ENCODE peak calls at places on chromosomes 6 and 20, in ten cellular contexts. J is GM23338; B is brain microvascular endothelial cell; S is bronchial epithelial cell; U is hepatocyte; P is fibroblast of pulmonary artery; O is GM12865; M is CD4-positive, alpha-beta T cell; I is neural progenitor cell; X is tibial artery. Q is an unnamed sample.

GRCh38 chr6:3438190-3439167 is 18.4 kb downstream of the SLC22A23 start:
- DNase-seq in J (no peak), B (peak), S (peak), U (peak), P (peak), O (no peak), M (no peak), I (no peak), X (no peak), Q (no peak)

GRCh38 chr6:11538799-11539468 is 1.4 kb downstream of the TMEM170B start:
- DNase-seq in J (no peak), B (no peak), S (no peak), U (no peak), P (no peak), O (no peak), M (no peak), I (peak), X (no peak), Q (no peak)

GRCh38 chr6:31659649-31660223 is 842 bp downstream of the C6orf47 start:
- DNase-seq in J (peak), B (no peak), S (peak), U (peak), P (peak), O (peak), M (no peak), I (peak), X (no peak), Q (peak)

GRCh38 chr6:127585123-127585522 is 8.1 kb downstream of the C6orf58 start:
- DNase-seq in J (no peak), B (no peak), S (no peak), U (no peak), P (no peak), O (no peak), M (no peak), I (no peak), X (no peak), Q (no peak)

GRCh38 chr6:54681987-54682386 is 164.6 kb upstream of the FAM83B start:
- DNase-seq in J (no peak), B (peak), S (peak), U (no peak), P (peak), O (no peak), M (no peak), I (no peak), X (no peak), Q (peak)

GRCh38 chr6:69610073-69610472 is 186.7 kb downstream of the LMBRD1 start:
- DNase-seq in J (no peak), B (no peak), S (no peak), U (no peak), P (no peak), O (no peak), M (no peak), I (no peak), X (no peak), Q (no peak)

GRCh38 chr6:89242574-89243330 is 25.6 kb upstream of the GABRR1 start:
- DNase-seq in J (peak), B (peak), S (peak), U (peak), P (peak), O (peak), M (no peak), I (peak), X (no peak), Q (peak)

GRCh38 chr6:12354499-12354898 is 64.3 kb downstream of the EDN1 start:
- DNase-seq in J (peak), B (peak), S (peak), U (peak), P (peak), O (peak), M (no peak), I (peak), X (peak), Q (no peak)

GRCh38 chr6:167691566-167692312 is 135.0 kb upstream of the AFDN start:
- DNase-seq in J (no peak), B (no peak), S (no peak), U (no peak), P (no peak), O (no peak), M (no peak), I (no peak), X (no peak), Q (no peak)

GRCh38 chr6:5059036-5059896 is 25.9 kb upstream of the PPP1R3G start:
- DNase-seq in J (no peak), B (no peak), S (no peak), U (peak), P (no peak), O (no peak), M (no peak), I (no peak), X (no peak), Q (no peak)

GRCh38 chr6:132813173-132813856 is 1.1 kb upstream of the RPS12 start:
- DNase-seq in J (peak), B (peak), S (peak), U (peak), P (peak), O (peak), M (peak), I (peak), X (peak), Q (peak)

GRCh38 chr20:4545526-4545925 is 176.2 kb upstream of the PRND start:
- DNase-seq in J (no peak), B (peak), S (no peak), U (no peak), P (peak), O (no peak), M (no peak), I (no peak), X (no peak), Q (no peak)

GRCh38 chr20:57592263-57593092 is 27.7 kb downstream of the ZBP1 start:
- DNase-seq in J (no peak), B (no peak), S (no peak), U (no peak), P (no peak), O (no peak), M (no peak), I (no peak), X (no peak), Q (no peak)

GRCh38 chr20:6051505-6051904 is 2.4 kb downstream of the LRRN4 start:
- DNase-seq in J (peak), B (peak), S (peak), U (peak), P (peak), O (no peak), M (no peak), I (no peak), X (no peak), Q (no peak)

GRCh38 chr6:36683656-36684446 is 5.3 kb downstream of the CDKN1A start:
- DNase-seq in J (no peak), B (no peak), S (no peak), U (no peak), P (no peak), O (peak), M (no peak), I (no peak), X (no peak), Q (no peak)

GRCh38 chr6:158381214-158381613 is 68.9 kb downstream of the TULP4 start:
- DNase-seq in J (no peak), B (no peak), S (no peak), U (no peak), P (no peak), O (no peak), M (no peak), I (no peak), X (no peak), Q (no peak)

GRCh38 chr20:43529051-43529450 is 21.6 kb downstream of the L3MBTL1 start:
- DNase-seq in J (no peak), B (no peak), S (no peak), U (no peak), P (no peak), O (no peak), M (no peak), I (no peak), X (no peak), Q (no peak)

GRCh38 chr6:164035912-164036485 is 621.5 kb downstream of the QKI start:
- DNase-seq in J (peak), B (no peak), S (peak), U (peak), P (no peak), O (no peak), M (no peak), I (no peak), X (no peak), Q (no peak)

GRCh38 chr6:106141441-106142237 is 55.5 kb downstream of the PRDM1 start:
- DNase-seq in J (no peak), B (no peak), S (peak), U (no peak), P (no peak), O (peak), M (no peak), I (no peak), X (no peak), Q (no peak)

GRCh38 chr6:105587349-105588115 is 184.7 kb upstream of the PREP start:
- DNase-seq in J (no peak), B (peak), S (peak), U (no peak), P (no peak), O (no peak), M (no peak), I (no peak), X (no peak), Q (no peak)

GRCh38 chr6:64580346-64580745 is 944.7 kb downstream of the PHF3 start:
- DNase-seq in J (no peak), B (no peak), S (peak), U (peak), P (peak), O (no peak), M (no peak), I (no peak), X (no peak), Q (no peak)

GRCh38 chr6:98787401-98787800 is 47.0 kb upstream of the POU3F2 start:
- DNase-seq in J (peak), B (no peak), S (no peak), U (no peak), P (no peak), O (no peak), M (no peak), I (no peak), X (no peak), Q (no peak)

GRCh38 chr6:144123836-144124235 is 26.5 kb upstream of the STX11 start:
- DNase-seq in J (no peak), B (no peak), S (no peak), U (no peak), P (no peak), O (no peak), M (no peak), I (no peak), X (no peak), Q (no peak)

GRCh38 chr20:34536798-34537394 is 20.7 kb downstream of the DYNLRB1 start:
- DNase-seq in J (peak), B (peak), S (no peak), U (no peak), P (peak), O (peak), M (peak), I (peak), X (peak), Q (peak)

GRCh38 chr6:73669005-73669404 is 15.2 kb upstream of the SLC17A5 start:
- DNase-seq in J (no peak), B (no peak), S (no peak), U (no peak), P (peak), O (no peak), M (no peak), I (no peak), X (no peak), Q (no peak)
- TF ChIP-seq CTCF in J (no peak), B (no peak), S (no peak), U (no peak), P (no peak), O (no peak), M (no peak), I (no peak), X (no peak), Q (no peak)

GRCh38 chr6:44113396-44113795 is 13.9 kb downstream of the MRPL14 start:
- DNase-seq in J (peak), B (no peak), S (no peak), U (no peak), P (no peak), O (no peak), M (no peak), I (no peak), X (no peak), Q (no peak)
- TF ChIP-seq CTCF in J (peak), B (peak), S (peak), U (no peak), P (peak), O (peak), M (no peak), I (peak), X (no peak), Q (peak)

GRCh38 chr6:154995241-154996162 is at the start of gene TIAM2:
- DNase-seq in J (peak), B (no peak), S (no peak), U (peak), P (no peak), O (no peak), M (no peak), I (peak), X (no peak), Q (peak)
- TF ChIP-seq CTCF in J (no peak), B (no peak), S (no peak), U (peak), P (no peak), O (no peak), M (no peak), I (peak), X (no peak), Q (no peak)

GRCh38 chr6:34425498-34426410 is at the start of gene RPS10:
- DNase-seq in J (peak), B (peak), S (peak), U (peak), P (peak), O (peak), M (peak), I (peak), X (peak), Q (peak)
- TF ChIP-seq CTCF in J (no peak), B (no peak), S (no peak), U (no peak), P (no peak), O (no peak), M (no peak), I (no peak), X (no peak), Q (no peak)

GRCh38 chr6:161137320-161137719 is 136.5 kb downstream of the AGPAT4 start:
- DNase-seq in J (no peak), B (no peak), S (no peak), U (no peak), P (no peak), O (no peak), M (no peak), I (no peak), X (no peak), Q (no peak)
- TF ChIP-seq CTCF in J (no peak), B (peak), S (no peak), U (no peak), P (no peak), O (no peak), M (no peak), I (no peak), X (no peak), Q (no peak)

GRCh38 chr6:6883011-6883410 is 224.8 kb upstream of the RREB1 start:
- DNase-seq in J (no peak), B (no peak), S (peak), U (no peak), P (no peak), O (no peak), M (no peak), I (no peak), X (no peak), Q (no peak)
- TF ChIP-seq CTCF in J (no peak), B (no peak), S (no peak), U (no peak), P (no peak), O (no peak), M (no peak), I (no peak), X (no peak), Q (no peak)

DNA sequence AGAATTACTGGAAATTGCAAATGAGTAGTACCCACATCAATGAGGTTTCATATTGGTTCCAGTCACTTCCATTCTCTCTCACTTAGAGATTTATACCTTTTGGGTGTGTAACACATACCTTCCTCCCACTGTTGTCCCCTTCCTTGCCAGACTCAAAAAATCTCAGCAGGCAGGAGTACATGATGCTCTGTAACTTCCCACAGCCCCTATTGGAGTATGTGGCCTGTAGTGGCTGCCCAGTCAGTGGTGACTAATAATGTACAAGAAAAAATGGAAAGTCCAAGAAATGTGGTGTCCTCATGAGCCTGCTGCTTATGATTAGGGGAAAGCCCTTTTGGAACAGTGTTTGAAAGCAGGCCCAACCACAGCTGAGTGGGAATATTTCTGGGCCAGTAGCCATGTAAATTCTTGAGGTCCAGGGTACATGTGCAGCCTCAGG is 312.0 kb downstream of the ZFAND3 start:
- DNase-seq in J (no peak), B (peak), S (peak), U (no peak), P (peak), O (peak), M (no peak), I (no peak), X (no peak), Q (no peak)
- TF ChIP-seq CTCF in J (no peak), B (no peak), S (no peak), U (no peak), P (no peak), O (no peak), M (no peak), I (no peak), X (no peak), Q (no peak)

DNA sequence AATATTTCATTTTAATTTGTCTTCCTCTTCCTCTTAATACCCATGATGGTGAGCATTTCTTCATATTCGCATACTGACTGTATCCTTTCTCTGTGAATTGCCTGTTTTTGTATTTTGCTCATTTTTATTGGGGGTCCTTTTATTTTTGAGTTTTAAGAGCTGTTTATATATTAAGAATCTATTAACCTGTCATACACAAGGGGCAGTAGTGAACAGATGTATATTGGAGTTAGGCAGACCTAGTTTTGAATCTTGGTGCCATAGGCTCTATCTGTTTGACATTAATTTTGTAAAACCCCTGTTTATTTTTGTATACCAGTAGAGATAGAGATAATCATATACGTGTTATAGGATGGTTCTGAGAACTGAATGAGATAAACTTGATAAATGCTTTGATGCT is 3.1 kb upstream of the WFDC5 start:
- DNase-seq in J (no peak), B (no peak), S (no peak), U (no peak), P (no peak), O (no peak), M (no peak), I (no peak), X (no peak), Q (no peak)
- TF ChIP-seq CTCF in J (no peak), B (peak), S (peak), U (no peak), P (peak), O (no peak), M (no peak), I (no peak), X (no peak), Q (peak)

DNA sequence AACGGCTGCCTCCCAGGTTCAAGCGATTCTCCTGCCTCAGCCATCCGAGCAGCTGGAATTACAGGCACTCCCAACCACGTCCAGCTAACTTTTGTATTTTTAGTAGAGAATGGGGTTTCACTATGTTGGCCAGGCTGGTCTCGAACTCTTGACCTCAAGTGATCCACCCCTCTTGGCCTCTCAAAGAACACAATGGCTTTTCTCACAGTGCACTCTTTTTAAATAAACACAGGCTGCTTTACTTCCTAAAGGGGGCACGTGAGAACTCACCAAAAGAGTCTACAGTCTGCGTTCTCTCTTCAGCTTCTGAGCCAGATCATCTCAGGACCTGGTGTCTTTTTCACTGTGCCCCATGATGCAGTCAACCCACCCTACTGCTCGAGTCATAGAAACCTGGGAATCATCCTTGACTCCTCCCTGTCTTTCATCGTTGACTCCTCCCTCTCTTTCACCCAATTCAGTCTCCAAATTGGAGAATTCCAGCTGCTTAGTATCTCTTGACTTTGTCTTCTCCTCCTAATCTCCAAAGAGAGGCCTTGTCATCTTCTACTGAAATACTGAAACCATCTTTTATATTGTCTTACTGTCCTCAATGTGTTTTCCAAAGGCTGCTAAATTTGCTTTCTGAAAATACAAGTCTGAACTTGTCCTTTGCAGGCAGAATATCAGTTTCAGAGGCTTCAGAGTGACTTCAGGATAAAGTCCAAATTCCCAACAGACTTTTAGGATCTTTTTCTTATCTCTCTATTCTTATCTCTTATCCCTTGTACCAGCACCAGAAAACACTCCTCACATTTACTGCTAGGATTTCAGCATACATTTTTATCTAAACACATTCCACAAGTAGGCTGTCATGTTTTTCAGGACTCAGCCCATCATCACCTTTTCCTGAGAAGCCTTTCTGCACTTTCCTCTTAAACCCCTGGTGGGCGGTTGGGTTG is 323.4 kb downstream of the SYNE1 start:
- DNase-seq in J (peak), B (peak), S (peak), U (peak), P (peak), O (no peak), M (no peak), I (no peak), X (no peak), Q (peak)
- TF ChIP-seq CTCF in J (no peak), B (no peak), S (no peak), U (no peak), P (peak), O (no peak), M (no peak), I (no peak), X (no peak), Q (peak)

Q was measured in cardiac muscle cell.